ENCODE peak calls at places on chromosomes 2 and 18, in seven cellular contexts. One of them, this sample, is unnamed. For H3K27me3, the result is how much of the 10 kb centered on the place peaks cover.

GRCh38 chr2:157404363-157404762 is 39.5 kb downstream of the CYTIP start:
- DNase-seq in breast epithelium: no peak
- DNase-seq in body of pancreas: peak
- DNase-seq in PC-9: no peak
- DNase-seq in suprapubic skin: no peak
- DNase-seq in tibial nerve: no peak
- DNase-seq in endodermal cell: no peak
- DNase-seq in this sample: peak

GRCh38 chr18:50659091-50660003 is 99.5 kb downstream of the MAPK4 start:
- DNase-seq in breast epithelium: no peak
- DNase-seq in body of pancreas: no peak
- DNase-seq in PC-9: no peak
- DNase-seq in suprapubic skin: no peak
- DNase-seq in tibial nerve: no peak
- DNase-seq in endodermal cell: peak
- DNase-seq in this sample: peak

GRCh38 chr18:35949903-35950627 is 22.4 kb upstream of the RMP24 start:
- DNase-seq in breast epithelium: no peak
- DNase-seq in body of pancreas: peak
- DNase-seq in PC-9: peak
- DNase-seq in suprapubic skin: no peak
- DNase-seq in tibial nerve: peak
- DNase-seq in endodermal cell: peak
- DNase-seq in this sample: peak

GRCh38 chr2:26880161-26880560 is 32.2 kb downstream of the DPYSL5 start:
- DNase-seq in breast epithelium: no peak
- DNase-seq in body of pancreas: no peak
- DNase-seq in PC-9: no peak
- DNase-seq in suprapubic skin: no peak
- DNase-seq in tibial nerve: no peak
- DNase-seq in endodermal cell: no peak
- DNase-seq in this sample: no peak

GRCh38 chr2:12587729-12588522 is 128.8 kb upstream of the TRIB2 start:
- DNase-seq in breast epithelium: no peak
- DNase-seq in body of pancreas: peak
- DNase-seq in PC-9: peak
- DNase-seq in suprapubic skin: no peak
- DNase-seq in tibial nerve: no peak
- DNase-seq in endodermal cell: no peak
- DNase-seq in this sample: peak

GRCh38 chr2:1782514-1782913 is 38.2 kb upstream of the PXDN start:
- DNase-seq in breast epithelium: no peak
- DNase-seq in body of pancreas: no peak
- DNase-seq in PC-9: no peak
- DNase-seq in suprapubic skin: peak
- DNase-seq in tibial nerve: no peak
- DNase-seq in endodermal cell: no peak
- DNase-seq in this sample: no peak

GRCh38 chr2:10864888-10865551 is 46.7 kb upstream of the KCNF1 start:
- DNase-seq in breast epithelium: no peak
- DNase-seq in body of pancreas: no peak
- DNase-seq in PC-9: no peak
- DNase-seq in suprapubic skin: no peak
- DNase-seq in tibial nerve: no peak
- DNase-seq in endodermal cell: no peak
- DNase-seq in this sample: no peak

GRCh38 chr2:150335596-150335995 is 151.9 kb downstream of the RND3 start:
- DNase-seq in breast epithelium: no peak
- DNase-seq in body of pancreas: no peak
- DNase-seq in PC-9: no peak
- DNase-seq in suprapubic skin: no peak
- DNase-seq in tibial nerve: no peak
- DNase-seq in endodermal cell: no peak
- DNase-seq in this sample: no peak

GRCh38 chr18:74513149-74513882 is 17.2 kb downstream of the CNDP2 start:
- DNase-seq in breast epithelium: no peak
- DNase-seq in body of pancreas: no peak
- DNase-seq in PC-9: no peak
- DNase-seq in suprapubic skin: no peak
- DNase-seq in tibial nerve: no peak
- DNase-seq in endodermal cell: no peak
- DNase-seq in this sample: no peak

GRCh38 chr2:2399390-2399789 is 68.3 kb upstream of the MYT1L start:
- DNase-seq in breast epithelium: no peak
- DNase-seq in body of pancreas: no peak
- DNase-seq in PC-9: no peak
- DNase-seq in suprapubic skin: no peak
- DNase-seq in tibial nerve: no peak
- DNase-seq in endodermal cell: no peak
- DNase-seq in this sample: no peak

DNA sequence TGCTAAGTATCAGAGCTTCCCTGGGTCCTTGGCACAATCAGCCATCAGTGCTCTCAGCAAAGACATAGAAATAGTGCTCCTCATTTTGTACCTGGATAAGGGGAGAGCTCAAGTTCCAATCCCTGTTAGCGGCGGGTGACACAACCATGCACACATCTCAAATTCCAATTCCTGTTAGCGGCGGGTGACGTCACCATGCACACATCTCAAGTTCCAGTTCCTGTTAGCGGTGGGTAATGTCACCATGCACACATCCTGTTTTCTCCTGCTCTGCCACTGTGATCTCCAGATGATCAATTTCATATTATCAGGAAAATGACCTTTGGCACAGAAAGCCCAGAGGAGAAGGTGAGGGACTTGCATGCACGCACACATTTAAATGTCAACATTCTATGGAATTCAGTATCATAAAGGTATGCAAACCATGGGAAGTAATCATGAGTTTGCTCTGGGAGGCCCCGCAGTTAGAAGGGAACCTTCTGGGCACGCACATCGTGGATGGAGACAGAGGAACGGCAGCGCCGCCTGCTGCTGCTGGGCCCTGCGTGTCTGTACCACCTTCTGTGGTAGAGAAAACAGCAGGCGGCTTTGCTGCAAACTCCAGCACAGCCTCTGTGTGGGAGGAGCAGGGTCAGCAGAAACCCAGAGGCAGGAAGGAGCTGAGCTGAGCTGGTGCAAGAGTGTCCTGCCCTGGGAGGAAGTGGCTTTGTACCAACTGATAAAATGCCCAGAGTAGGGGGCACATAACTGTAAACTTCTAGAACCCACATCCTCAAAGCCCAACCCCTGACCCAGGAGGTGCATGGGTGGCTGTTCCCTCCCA is 77.8 kb downstream of the MBP start:
- DNase-seq in breast epithelium: peak
- DNase-seq in body of pancreas: peak
- DNase-seq in PC-9: peak
- DNase-seq in suprapubic skin: peak
- DNase-seq in tibial nerve: peak
- DNase-seq in endodermal cell: peak
- DNase-seq in this sample: no peak
- TF ChIP-seq CTCF in breast epithelium: peak
- TF ChIP-seq CTCF in body of pancreas: no peak
- TF ChIP-seq CTCF in PC-9: peak
- TF ChIP-seq CTCF in suprapubic skin: no peak
- TF ChIP-seq CTCF in tibial nerve: peak
- TF ChIP-seq CTCF in endodermal cell: peak
- TF ChIP-seq CTCF in this sample: peak

DNA sequence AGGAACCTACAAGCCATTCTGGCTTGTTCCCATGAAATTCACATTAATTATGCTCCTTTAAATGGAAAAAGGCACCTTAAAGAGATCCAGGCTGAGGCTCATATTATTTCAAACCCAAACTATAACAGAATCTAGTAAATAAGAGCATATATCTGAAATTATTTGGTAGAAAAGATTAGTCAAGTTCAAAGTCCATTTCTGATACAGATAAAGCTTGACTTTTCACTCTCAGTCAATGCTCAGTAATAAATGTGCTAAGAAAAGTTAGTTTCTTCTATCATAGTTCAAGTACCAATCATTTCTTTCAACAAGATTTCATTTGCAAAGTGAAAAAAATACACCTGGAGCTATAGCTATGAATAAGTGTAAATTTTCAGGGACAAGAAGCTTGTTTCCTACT is 61.8 kb upstream of the NARS1 start:
- DNase-seq in breast epithelium: no peak
- DNase-seq in body of pancreas: no peak
- DNase-seq in PC-9: no peak
- DNase-seq in suprapubic skin: no peak
- DNase-seq in tibial nerve: no peak
- DNase-seq in endodermal cell: no peak
- DNase-seq in this sample: no peak
- H3K27me3 ChIP-seq in breast epithelium: under half
- H3K27me3 ChIP-seq in body of pancreas: under half
- H3K27me3 ChIP-seq in PC-9: under half
- H3K27me3 ChIP-seq in suprapubic skin: under half
- H3K27me3 ChIP-seq in tibial nerve: under half
- H3K27me3 ChIP-seq in endodermal cell: under half
- H3K27me3 ChIP-seq in this sample: under half

DNA sequence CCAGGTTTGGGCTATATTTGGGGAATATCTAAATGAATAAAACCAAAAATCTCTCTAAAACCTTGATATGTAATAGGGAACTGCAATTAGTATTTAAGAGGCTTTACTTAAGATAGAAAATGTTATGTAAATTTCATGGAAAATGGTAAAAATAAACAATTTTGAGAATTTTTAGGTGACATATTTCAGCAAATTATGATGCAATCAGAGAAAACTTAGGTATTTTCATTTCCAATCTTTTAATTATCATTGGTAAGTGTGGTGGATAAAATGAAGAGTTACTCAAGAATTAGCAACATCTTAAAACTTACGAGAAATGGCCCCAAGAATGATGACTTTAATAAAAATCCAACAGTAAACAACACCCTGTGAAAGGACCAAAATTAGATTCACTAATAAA is 571.4 kb downstream of the ERBB4 start:
- DNase-seq in breast epithelium: no peak
- DNase-seq in body of pancreas: no peak
- DNase-seq in PC-9: no peak
- DNase-seq in suprapubic skin: no peak
- DNase-seq in tibial nerve: no peak
- DNase-seq in endodermal cell: no peak
- DNase-seq in this sample: no peak
- TF ChIP-seq CTCF in breast epithelium: no peak
- TF ChIP-seq CTCF in body of pancreas: no peak
- TF ChIP-seq CTCF in PC-9: no peak
- TF ChIP-seq CTCF in suprapubic skin: no peak
- TF ChIP-seq CTCF in tibial nerve: no peak
- TF ChIP-seq CTCF in endodermal cell: no peak
- TF ChIP-seq CTCF in this sample: no peak

DNA sequence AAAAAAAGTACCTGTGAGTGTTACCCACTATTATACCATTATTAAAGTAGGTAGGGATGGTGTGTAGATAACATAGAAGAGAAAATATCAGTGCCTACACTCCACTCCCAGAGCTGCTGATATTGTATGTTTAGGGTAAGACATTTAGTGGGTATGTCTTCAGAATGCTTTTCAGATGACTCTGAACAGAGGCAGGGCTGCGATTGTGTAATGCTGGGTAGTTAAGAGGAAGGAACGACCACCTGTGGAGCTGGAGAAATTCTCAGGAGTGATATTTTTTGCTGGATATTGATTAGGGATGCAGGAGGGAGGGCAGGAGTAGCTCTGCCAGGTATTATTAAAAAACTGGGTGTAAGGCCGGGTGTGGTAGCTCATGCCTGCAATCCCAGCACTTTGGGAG is 2.8 kb downstream of the CNOT11 start:
- DNase-seq in breast epithelium: no peak
- DNase-seq in body of pancreas: no peak
- DNase-seq in PC-9: no peak
- DNase-seq in suprapubic skin: no peak
- DNase-seq in tibial nerve: no peak
- DNase-seq in endodermal cell: no peak
- DNase-seq in this sample: no peak
- H3K27me3 ChIP-seq in breast epithelium: under half
- H3K27me3 ChIP-seq in body of pancreas: under half
- H3K27me3 ChIP-seq in PC-9: under half
- H3K27me3 ChIP-seq in suprapubic skin: under half
- H3K27me3 ChIP-seq in tibial nerve: under half
- H3K27me3 ChIP-seq in endodermal cell: under half
- H3K27me3 ChIP-seq in this sample: under half

GRCh38 chr2:235171511-235172130 is 219.8 kb downstream of the SH3BP4 start:
- DNase-seq in breast epithelium: no peak
- DNase-seq in body of pancreas: no peak
- DNase-seq in PC-9: peak
- DNase-seq in suprapubic skin: no peak
- DNase-seq in tibial nerve: no peak
- DNase-seq in endodermal cell: no peak
- DNase-seq in this sample: no peak

GRCh38 chr2:235168174-235168979 is 216.6 kb downstream of the SH3BP4 start:
- DNase-seq in breast epithelium: no peak
- DNase-seq in body of pancreas: no peak
- DNase-seq in PC-9: peak
- DNase-seq in suprapubic skin: no peak
- DNase-seq in tibial nerve: no peak
- DNase-seq in endodermal cell: peak
- DNase-seq in this sample: no peak

GRCh38 chr2:235165631-235166030 is 213.8 kb downstream of the SH3BP4 start:
- DNase-seq in breast epithelium: no peak
- DNase-seq in body of pancreas: no peak
- DNase-seq in PC-9: no peak
- DNase-seq in suprapubic skin: no peak
- DNase-seq in tibial nerve: no peak
- DNase-seq in endodermal cell: no peak
- DNase-seq in this sample: no peak

GRCh38 chr2:235170016-235170415 is 218.2 kb downstream of the SH3BP4 start:
- DNase-seq in breast epithelium: no peak
- DNase-seq in body of pancreas: no peak
- DNase-seq in PC-9: peak
- DNase-seq in suprapubic skin: no peak
- DNase-seq in tibial nerve: no peak
- DNase-seq in endodermal cell: no peak
- DNase-seq in this sample: no peak

DNA sequence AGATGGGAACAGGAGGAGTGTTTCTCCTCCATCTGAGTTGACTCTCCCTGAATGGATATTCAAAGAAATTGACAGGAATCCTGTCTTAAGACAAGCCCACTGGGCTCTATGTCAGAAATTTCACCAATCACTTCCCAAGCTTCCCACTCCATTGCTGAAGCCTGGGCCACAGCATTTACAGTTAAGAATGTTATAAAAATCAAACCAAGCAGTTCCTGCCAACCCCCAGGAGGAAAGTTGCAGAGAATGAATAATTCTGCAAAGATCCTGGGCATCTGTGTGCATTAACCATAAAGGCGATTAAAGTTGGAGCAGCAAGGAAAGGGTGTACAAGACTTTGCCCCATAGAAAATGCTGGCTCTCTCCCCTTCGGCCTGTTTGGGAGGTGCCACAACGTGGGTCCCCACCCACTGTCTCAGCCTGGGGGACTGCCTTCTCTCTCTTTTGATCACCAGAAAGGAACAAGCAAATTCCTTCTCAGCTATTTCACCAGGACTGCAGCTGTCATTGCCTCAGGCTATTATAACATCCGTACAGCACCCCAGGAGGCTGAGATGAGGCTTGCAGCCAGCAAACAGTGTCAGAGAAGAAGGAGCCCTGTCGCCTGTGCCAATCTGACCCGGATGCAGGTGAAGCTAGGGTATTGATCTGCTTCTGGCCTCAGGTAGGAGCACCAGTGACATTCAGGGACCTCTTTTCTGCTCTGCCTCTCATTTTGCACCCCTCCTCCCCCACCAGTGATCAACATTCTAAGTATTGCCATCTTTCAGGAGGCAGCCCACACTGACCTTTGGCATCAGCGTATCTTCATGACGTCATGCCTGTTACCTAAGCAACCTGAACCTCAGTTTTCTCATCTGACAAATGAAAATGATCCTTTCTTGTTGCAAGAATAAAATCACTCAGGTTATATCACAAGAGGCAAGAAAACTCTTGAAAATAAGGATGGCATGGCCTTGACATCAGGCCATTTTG is 219.0 kb downstream of the SH3BP4 start:
- DNase-seq in breast epithelium: no peak
- DNase-seq in body of pancreas: peak
- DNase-seq in PC-9: peak
- DNase-seq in suprapubic skin: no peak
- DNase-seq in tibial nerve: no peak
- DNase-seq in endodermal cell: peak
- DNase-seq in this sample: peak
- TF ChIP-seq CTCF in breast epithelium: peak
- TF ChIP-seq CTCF in body of pancreas: no peak
- TF ChIP-seq CTCF in PC-9: peak
- TF ChIP-seq CTCF in suprapubic skin: no peak
- TF ChIP-seq CTCF in tibial nerve: no peak
- TF ChIP-seq CTCF in endodermal cell: peak
- TF ChIP-seq CTCF in this sample: peak

This sample was measured in kidney epithelial cell.